ENCODE peak calls at places on chromosomes 6 and 20, in six cellular contexts. One of them, this sample, is unnamed.

GRCh38 chr6:130223508-130223907 is 757 bp upstream of the SAMD3 start:
- DNase-seq in vagina: no peak
- DNase-seq in Peyer's patch: peak; percentile 66
- DNase-seq in ovary: no peak
- DNase-seq in stomach: no peak
- DNase-seq in A549: no peak
- DNase-seq in this sample: no peak

GRCh38 chr6:36376742-36377141 is 10.7 kb downstream of the ETV7 start:
- DNase-seq in vagina: no peak
- DNase-seq in A549: no peak
- DNase-seq in stomach: no peak
- DNase-seq in ovary: no peak
- DNase-seq in Peyer's patch: no peak
- DNase-seq in this sample: no peak

GRCh38 chr6:157571269-157571668 is 190.3 kb downstream of the ZDHHC14 start:
- DNase-seq in A549: no peak
- DNase-seq in stomach: no peak
- DNase-seq in ovary: no peak
- DNase-seq in Peyer's patch: no peak
- DNase-seq in vagina: no peak
- DNase-seq in this sample: no peak

GRCh38 chr6:3135668-3136297 is 17.3 kb downstream of the BPHL start:
- DNase-seq in A549: no peak
- DNase-seq in stomach: peak; percentile 61
- DNase-seq in ovary: no peak
- DNase-seq in vagina: no peak
- DNase-seq in Peyer's patch: no peak
- DNase-seq in this sample: no peak

GRCh38 chr6:136720045-136720760 is 72.1 kb downstream of the MAP3K5 start:
- DNase-seq in A549: no peak
- DNase-seq in Peyer's patch: no peak
- DNase-seq in ovary: no peak
- DNase-seq in stomach: no peak
- DNase-seq in vagina: no peak
- DNase-seq in this sample: no peak

GRCh38 chr6:107823047-107823557 is 1.0 kb downstream of the SCML4 start:
- DNase-seq in vagina: no peak
- DNase-seq in stomach: no peak
- DNase-seq in A549: no peak
- DNase-seq in ovary: no peak
- DNase-seq in Peyer's patch: peak; percentile 61
- DNase-seq in this sample: no peak

GRCh38 chr6:53309059-53309896 is 39.5 kb downstream of the ELOVL5 start:
- DNase-seq in ovary: no peak
- DNase-seq in vagina: no peak
- DNase-seq in stomach: peak; percentile 38
- DNase-seq in A549: no peak
- DNase-seq in Peyer's patch: peak; percentile 78
- DNase-seq in this sample: no peak

GRCh38 chr6:169961772-169962561 is 210.5 kb downstream of the ERMARD start:
- DNase-seq in stomach: peak; percentile 24
- DNase-seq in vagina: peak; percentile 92
- DNase-seq in Peyer's patch: peak; percentile 55
- DNase-seq in A549: no peak
- DNase-seq in ovary: peak; percentile 74
- DNase-seq in this sample: no peak

GRCh38 chr6:24910850-24911712 is 24.7 kb downstream of the RIPOR2 start:
- DNase-seq in vagina: no peak
- DNase-seq in A549: no peak
- DNase-seq in ovary: peak; percentile 54
- DNase-seq in Peyer's patch: peak; percentile 64
- DNase-seq in stomach: peak; percentile 61
- DNase-seq in this sample: no peak

GRCh38 chr6:136607932-136608772 is 57.9 kb upstream of the MAP7 start:
- DNase-seq in A549: peak; percentile 38
- DNase-seq in ovary: peak; percentile 42
- DNase-seq in vagina: no peak
- DNase-seq in stomach: peak; percentile 83
- DNase-seq in Peyer's patch: peak; percentile 91
- DNase-seq in this sample: no peak

GRCh38 chr6:50724381-50725124 is 11.2 kb downstream of the TFAP2D start:
- DNase-seq in Peyer's patch: no peak
- DNase-seq in stomach: no peak
- DNase-seq in vagina: no peak
- DNase-seq in ovary: no peak
- DNase-seq in A549: no peak
- DNase-seq in this sample: no peak

GRCh38 chr20:62122659-62123449 is 579 bp downstream of the LSM14B start:
- DNase-seq in ovary: peak; percentile 71
- DNase-seq in Peyer's patch: peak; percentile 64
- DNase-seq in stomach: peak; percentile 63
- DNase-seq in A549: no peak
- DNase-seq in vagina: no peak
- DNase-seq in this sample: no peak

GRCh38 chr6:115712562-115712961 is 348.1 kb downstream of the FRK start:
- DNase-seq in vagina: no peak
- DNase-seq in ovary: no peak
- DNase-seq in stomach: no peak
- DNase-seq in Peyer's patch: no peak
- DNase-seq in A549: no peak
- DNase-seq in this sample: no peak

GRCh38 chr20:34921436-34921835 is 34.2 kb downstream of the GSS start:
- DNase-seq in stomach: no peak
- DNase-seq in Peyer's patch: no peak
- DNase-seq in ovary: no peak
- DNase-seq in A549: no peak
- DNase-seq in vagina: no peak
- DNase-seq in this sample: no peak

GRCh38 chr6:63731946-63732735 is 96.5 kb downstream of the PHF3 start:
- DNase-seq in A549: no peak
- DNase-seq in ovary: no peak
- DNase-seq in stomach: no peak
- DNase-seq in vagina: no peak
- DNase-seq in Peyer's patch: no peak
- DNase-seq in this sample: no peak

GRCh38 chr6:27757307-27757706 is 154.9 kb downstream of the OR2B2 start:
- DNase-seq in stomach: peak; percentile 33
- DNase-seq in Peyer's patch: peak; percentile 75
- DNase-seq in ovary: peak; percentile 59
- DNase-seq in A549: no peak
- DNase-seq in vagina: no peak
- DNase-seq in this sample: no peak

GRCh38 chr6:31729979-31730630 is 1.0 kb upstream of the DDAH2 start:
- DNase-seq in A549: peak; percentile 53
- DNase-seq in vagina: no peak
- DNase-seq in stomach: peak; percentile 83
- DNase-seq in ovary: peak; percentile 97
- DNase-seq in Peyer's patch: peak; percentile 94
- DNase-seq in this sample: peak; percentile 75

GRCh38 chr6:83378621-83379388 is 52.0 kb downstream of the ME1 start:
- DNase-seq in stomach: no peak
- DNase-seq in ovary: no peak
- DNase-seq in Peyer's patch: no peak
- DNase-seq in A549: no peak
- DNase-seq in vagina: no peak
- DNase-seq in this sample: peak; percentile 10

GRCh38 chr6:48664850-48665249 is 553.9 kb upstream of the PTCHD4 start:
- DNase-seq in ovary: no peak
- DNase-seq in Peyer's patch: no peak
- DNase-seq in A549: no peak
- DNase-seq in vagina: no peak
- DNase-seq in stomach: no peak
- DNase-seq in this sample: peak; percentile 3

GRCh38 chr6:125273251-125273650 is 28.5 kb downstream of the HDDC2 start:
- DNase-seq in vagina: no peak
- DNase-seq in ovary: no peak
- DNase-seq in stomach: no peak
- DNase-seq in Peyer's patch: no peak
- DNase-seq in A549: no peak
- DNase-seq in this sample: no peak

GRCh38 chr6:119351005-119351394 is 1.4 kb upstream of the MAN1A1 start:
- DNase-seq in A549: no peak
- DNase-seq in stomach: no peak
- DNase-seq in vagina: no peak
- DNase-seq in ovary: no peak
- DNase-seq in Peyer's patch: no peak
- DNase-seq in this sample: no peak

GRCh38 chr6:156953478-156954146 is 176.4 kb downstream of the ARID1B start:
- DNase-seq in ovary: no peak
- DNase-seq in vagina: no peak
- DNase-seq in stomach: no peak
- DNase-seq in Peyer's patch: no peak
- DNase-seq in A549: peak; percentile 80
- DNase-seq in this sample: peak; percentile 92

GRCh38 chr20:48725589-48725991 is 102.2 kb downstream of the PREX1 start:
- DNase-seq in Peyer's patch: no peak
- DNase-seq in ovary: no peak
- DNase-seq in stomach: no peak
- DNase-seq in vagina: no peak
- DNase-seq in A549: peak; percentile 40
- DNase-seq in this sample: no peak

GRCh38 chr20:50968289-50968688 is 9.7 kb downstream of the MOCS3 start:
- DNase-seq in A549: no peak
- DNase-seq in stomach: no peak
- DNase-seq in ovary: no peak
- DNase-seq in vagina: no peak
- DNase-seq in Peyer's patch: no peak
- DNase-seq in this sample: no peak

GRCh38 chr20:50969416-50969815 is 10.8 kb downstream of the MOCS3 start:
- DNase-seq in A549: no peak
- DNase-seq in Peyer's patch: no peak
- DNase-seq in ovary: no peak
- DNase-seq in stomach: no peak
- DNase-seq in vagina: no peak
- DNase-seq in this sample: no peak

GRCh38 chr20:50975701-50976330 is 17.2 kb downstream of the MOCS3 start:
- DNase-seq in stomach: no peak
- DNase-seq in vagina: no peak
- DNase-seq in A549: no peak
- DNase-seq in ovary: no peak
- DNase-seq in Peyer's patch: no peak
- DNase-seq in this sample: no peak

GRCh38 chr20:50967621-50968020 is 9.0 kb downstream of the MOCS3 start:
- DNase-seq in ovary: no peak
- DNase-seq in A549: no peak
- DNase-seq in vagina: no peak
- DNase-seq in stomach: no peak
- DNase-seq in Peyer's patch: no peak
- DNase-seq in this sample: no peak

DNA sequence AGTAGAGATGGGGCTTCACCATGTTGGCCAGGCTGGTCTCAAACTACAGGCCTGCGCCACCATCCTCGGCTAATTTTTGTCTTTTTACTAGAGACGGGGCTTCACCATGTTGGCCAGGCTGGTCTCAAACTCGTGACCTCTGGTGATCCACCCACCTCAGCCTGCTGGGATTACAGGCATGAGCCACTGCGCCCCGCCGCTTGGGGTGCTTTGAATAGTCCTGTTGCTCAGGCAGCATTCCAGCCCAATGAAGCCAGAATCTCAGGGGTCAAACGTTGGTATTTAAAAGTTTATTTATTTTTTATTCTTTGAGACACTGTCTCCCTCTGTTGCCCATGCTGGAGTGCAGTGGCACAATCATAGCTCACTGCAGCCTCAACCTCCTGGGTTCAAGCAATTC is 11.3 kb downstream of the MOCS3 start:
- DNase-seq in stomach: no peak
- DNase-seq in Peyer's patch: no peak
- DNase-seq in vagina: no peak
- DNase-seq in A549: no peak
- DNase-seq in ovary: no peak
- DNase-seq in this sample: no peak
- TF ChIP-seq CTCF in stomach: no peak
- TF ChIP-seq CTCF in Peyer's patch: no peak
- TF ChIP-seq CTCF in vagina: no peak
- TF ChIP-seq CTCF in A549: no peak
- TF ChIP-seq CTCF in ovary: no peak
- TF ChIP-seq CTCF in this sample: no peak

GRCh38 chr6:41442800-41443501 is 103.2 kb upstream of the FOXP4 start:
- DNase-seq in stomach: peak; percentile 50
- DNase-seq in Peyer's patch: no peak
- DNase-seq in vagina: no peak
- DNase-seq in A549: no peak
- DNase-seq in ovary: peak; percentile 82
- DNase-seq in this sample: no peak
- H3K4me3 ChIP-seq in stomach: peak overlapping the region; percentile 24
- H3K4me3 ChIP-seq in Peyer's patch: peak overlapping the region; percentile 22
- H3K4me3 ChIP-seq in vagina: peak overlapping the region; percentile 34
- H3K4me3 ChIP-seq in A549: no peak overlapping the region
- H3K4me3 ChIP-seq in ovary: peak overlapping the region; percentile 15
- H3K4me3 ChIP-seq in this sample: peak overlapping the region; percentile 10

GRCh38 chr6:138250513-138251247 is 32.4 kb upstream of the PBOV1 start:
- DNase-seq in vagina: no peak
- DNase-seq in ovary: peak; percentile 71
- DNase-seq in A549: no peak
- DNase-seq in stomach: peak; percentile 85
- DNase-seq in Peyer's patch: no peak
- DNase-seq in this sample: no peak
- H3K27ac ChIP-seq in vagina: no peak overlapping the region
- H3K27ac ChIP-seq in ovary: no peak overlapping the region
- H3K27ac ChIP-seq in A549: no peak overlapping the region
- H3K27ac ChIP-seq in stomach: peak overlapping the region; percentile 76
- H3K27ac ChIP-seq in Peyer's patch: no peak overlapping the region
- H3K27ac ChIP-seq in this sample: no peak overlapping the region

DNA sequence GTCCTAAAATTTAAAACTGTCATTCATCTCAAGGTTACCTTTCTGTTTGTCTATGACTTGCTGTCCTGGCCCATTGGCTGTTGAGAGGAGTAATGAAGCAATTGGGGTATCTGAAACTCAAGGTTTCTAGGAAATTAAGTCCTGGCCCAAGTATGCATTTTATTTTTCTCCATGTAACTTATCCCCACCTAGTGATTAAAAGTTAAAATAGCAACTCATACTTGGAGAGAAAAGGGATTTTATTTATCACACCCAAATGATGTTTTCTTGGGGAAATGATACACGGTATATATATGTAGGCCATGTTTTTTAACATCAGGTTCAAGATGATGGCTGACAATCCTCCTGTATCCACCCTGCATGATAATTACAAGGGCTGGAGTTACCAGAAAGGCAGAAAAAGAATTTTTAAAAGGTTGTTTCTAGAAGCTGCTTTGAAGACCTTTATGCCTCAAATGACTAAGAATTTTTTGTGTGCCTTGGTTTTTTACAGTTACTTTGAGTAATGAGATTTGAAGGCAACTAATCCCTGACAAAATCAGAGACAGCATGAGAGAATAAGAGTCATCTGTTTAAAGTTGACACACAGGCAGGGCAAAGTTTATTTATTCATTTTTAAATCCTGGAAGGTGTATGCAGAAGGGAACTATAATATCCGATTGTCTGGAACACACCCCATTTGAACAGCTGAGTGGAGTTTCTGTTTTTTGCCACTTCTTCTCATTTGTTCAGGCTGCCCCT is 28.9 kb upstream of the C6orf58 start:
- DNase-seq in ovary: no peak
- DNase-seq in A549: no peak
- DNase-seq in vagina: no peak
- DNase-seq in stomach: no peak
- DNase-seq in Peyer's patch: no peak
- DNase-seq in this sample: no peak
- TF ChIP-seq CTCF in ovary: no peak
- TF ChIP-seq CTCF in A549: peak; percentile 35
- TF ChIP-seq CTCF in vagina: no peak
- TF ChIP-seq CTCF in stomach: no peak
- TF ChIP-seq CTCF in Peyer's patch: no peak
- TF ChIP-seq CTCF in this sample: peak; percentile 41

This sample was measured in AG04450.